ENCODE peak calls at places on chromosome 10, in nine cellular contexts. A is fibroblast of pulmonary artery; B is CD8-positive, alpha-beta memory T cell; E is BJ; Z is PC-3; M is OCI-LY7; F is CD4-positive, alpha-beta memory T cell; U is Jurkat, Clone E6-1; L is cardiac fibroblast. W is an unnamed sample.

GRCh38 chr10:35466661-35467060 is 130.4 kb downstream of the CCNY start:
- DNase-seq in A (no peak), L (no peak), M (no peak), U (no peak), B (no peak), Z (no peak), E (no peak), F (no peak), W (no peak)

GRCh38 chr10:1369197-1369596 is 313.0 kb downstream of the WDR37 start:
- DNase-seq in A (no peak), L (no peak), B (no peak), M (no peak), F (no peak), Z (no peak), U (no peak), E (no peak), W (no peak)

GRCh38 chr10:125711110-125711750 is 8.3 kb upstream of the EDRF1 start:
- DNase-seq in Z (no peak), B (no peak), U (no peak), M (no peak), E (no peak), A (no peak), L (no peak), F (no peak), W (no peak)

GRCh38 chr10:125479059-125479458 is 203.9 kb downstream of the TEX36 start:
- DNase-seq in A (no peak), U (no peak), B (no peak), Z (peak; percentile 83), E (no peak), L (no peak), M (no peak), F (no peak), W (no peak)

GRCh38 chr10:124686707-124687376 is 57.3 kb downstream of the FAM53B start:
- DNase-seq in B (no peak), Z (no peak), A (no peak), E (no peak), F (no peak), L (no peak), M (no peak), U (no peak), W (peak; percentile 59)

GRCh38 chr10:34343764-34344163 is 471.3 kb downstream of the PARD3 start:
- DNase-seq in M (no peak), F (no peak), B (no peak), A (peak; percentile 35), Z (peak; percentile 79), U (no peak), E (no peak), L (peak; percentile 26), W (no peak)

GRCh38 chr10:71837085-71837827 is 13.8 kb downstream of the PSAP start:
- DNase-seq in M (peak; percentile 77), L (peak; percentile 18), Z (no peak), B (no peak), F (no peak), E (no peak), A (peak; percentile 18), U (peak; percentile 82), W (no peak)

GRCh38 chr10:25334445-25334844 is 159.6 kb downstream of the GPR158 start:
- DNase-seq in U (no peak), F (no peak), B (no peak), E (no peak), A (no peak), L (no peak), Z (no peak), M (no peak), W (no peak)

GRCh38 chr10:93219347-93219746 is 145.7 kb downstream of the CYP26A1 start:
- DNase-seq in B (no peak), Z (no peak), L (no peak), A (no peak), M (no peak), E (no peak), U (no peak), F (no peak), W (no peak)

GRCh38 chr10:121281576-121281975 is 316.7 kb downstream of the FGFR2 start:
- DNase-seq in Z (no peak), A (no peak), B (no peak), M (no peak), L (no peak), E (no peak), F (no peak), U (no peak), W (no peak)

GRCh38 chr10:36801660-36802059 is 323.7 kb upstream of the ANKRD30A start:
- DNase-seq in E (no peak), F (no peak), U (no peak), M (no peak), Z (no peak), A (no peak), B (no peak), L (no peak), W (no peak)

GRCh38 chr10:112295853-112296830 is 12.9 kb downstream of the TECTB start:
- DNase-seq in F (no peak), Z (no peak), L (peak; percentile 7), U (no peak), E (peak; percentile 26), B (no peak), A (no peak), M (no peak), W (peak; percentile 58)

GRCh38 chr10:35497909-35498308 is 107.2 kb upstream of the GJD4 start:
- DNase-seq in L (no peak), B (no peak), F (no peak), M (no peak), A (no peak), U (no peak), E (no peak), Z (no peak), W (no peak)

GRCh38 chr10:3477683-3478082 is 305.1 kb upstream of the PITRM1 start:
- DNase-seq in Z (peak; percentile 55), A (peak; percentile 93), M (no peak), E (no peak), B (no peak), U (no peak), L (peak; percentile 90), F (no peak), W (no peak)

GRCh38 chr10:100780324-100780723 is 34.9 kb downstream of the PAX2 start:
- DNase-seq in L (no peak), E (no peak), U (no peak), Z (no peak), B (no peak), F (no peak), M (no peak), A (no peak), W (no peak)

DNA sequence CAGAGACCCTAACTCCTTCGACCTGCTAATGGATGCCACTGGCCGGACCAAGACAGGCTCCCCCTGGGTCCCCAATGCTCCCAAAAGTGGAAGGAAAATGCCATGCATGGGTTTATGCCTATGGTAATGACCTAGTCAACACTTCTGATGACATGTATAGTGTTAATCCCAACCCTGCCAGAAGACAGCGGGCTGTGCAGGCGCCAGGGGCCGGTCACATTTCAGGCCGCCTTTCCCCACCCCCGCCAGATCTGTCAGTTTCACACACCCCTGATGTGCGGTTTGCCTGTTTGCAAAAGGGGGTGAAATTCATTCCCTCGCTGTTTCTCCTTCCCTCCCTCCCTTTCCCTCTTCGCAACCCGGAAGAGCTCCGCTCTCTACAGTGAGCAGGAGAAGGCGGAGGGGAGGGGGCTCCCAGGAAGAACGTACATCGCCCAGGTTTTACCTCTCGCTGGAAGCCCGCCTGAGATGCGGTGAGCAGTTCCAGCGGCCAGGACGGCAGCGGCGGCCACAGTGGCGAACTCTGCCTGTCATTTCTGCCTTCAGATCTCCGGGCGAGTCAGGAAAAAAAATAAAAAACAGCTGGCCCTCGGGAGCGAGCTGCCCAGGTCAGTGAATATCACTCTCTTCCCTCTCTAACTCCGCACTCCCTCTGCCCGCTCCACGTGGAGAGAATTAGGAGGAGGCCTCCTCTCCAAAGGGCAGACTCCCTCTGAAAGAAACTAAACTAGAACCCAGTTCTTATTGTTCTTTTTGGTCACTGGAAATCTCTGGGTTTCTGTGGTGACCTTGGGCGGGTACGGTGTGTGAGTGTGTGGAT is 9.4 kb upstream of the GATA3 start:
- DNase-seq in L (no peak), M (no peak), A (no peak), F (peak; percentile 27), E (no peak), Z (no peak), U (no peak), B (no peak), W (no peak)
- H3K4me3 ChIP-seq in L (peak overlapping the region; percentile 35), M (no peak overlapping the region), A (peak overlapping the region; percentile 43), F (no peak overlapping the region), E (peak overlapping the region; percentile 7), Z (no peak overlapping the region), U (no peak overlapping the region), B (peak overlapping the region; percentile 11), W (peak overlapping the region; percentile 55)

GRCh38 chr10:95504187-95504800 is 56.9 kb downstream of the SORBS1 start:
- DNase-seq in B (no peak), L (no peak), E (no peak), Z (no peak), A (no peak), F (no peak), M (no peak), U (peak; percentile 2), W (no peak)
- H3K4me3 ChIP-seq in B (no peak overlapping the region), L (no peak overlapping the region), E (no peak overlapping the region), Z (no peak overlapping the region), A (no peak overlapping the region), F (no peak overlapping the region), M (no peak overlapping the region), U (no peak overlapping the region), W (no peak overlapping the region)

DNA sequence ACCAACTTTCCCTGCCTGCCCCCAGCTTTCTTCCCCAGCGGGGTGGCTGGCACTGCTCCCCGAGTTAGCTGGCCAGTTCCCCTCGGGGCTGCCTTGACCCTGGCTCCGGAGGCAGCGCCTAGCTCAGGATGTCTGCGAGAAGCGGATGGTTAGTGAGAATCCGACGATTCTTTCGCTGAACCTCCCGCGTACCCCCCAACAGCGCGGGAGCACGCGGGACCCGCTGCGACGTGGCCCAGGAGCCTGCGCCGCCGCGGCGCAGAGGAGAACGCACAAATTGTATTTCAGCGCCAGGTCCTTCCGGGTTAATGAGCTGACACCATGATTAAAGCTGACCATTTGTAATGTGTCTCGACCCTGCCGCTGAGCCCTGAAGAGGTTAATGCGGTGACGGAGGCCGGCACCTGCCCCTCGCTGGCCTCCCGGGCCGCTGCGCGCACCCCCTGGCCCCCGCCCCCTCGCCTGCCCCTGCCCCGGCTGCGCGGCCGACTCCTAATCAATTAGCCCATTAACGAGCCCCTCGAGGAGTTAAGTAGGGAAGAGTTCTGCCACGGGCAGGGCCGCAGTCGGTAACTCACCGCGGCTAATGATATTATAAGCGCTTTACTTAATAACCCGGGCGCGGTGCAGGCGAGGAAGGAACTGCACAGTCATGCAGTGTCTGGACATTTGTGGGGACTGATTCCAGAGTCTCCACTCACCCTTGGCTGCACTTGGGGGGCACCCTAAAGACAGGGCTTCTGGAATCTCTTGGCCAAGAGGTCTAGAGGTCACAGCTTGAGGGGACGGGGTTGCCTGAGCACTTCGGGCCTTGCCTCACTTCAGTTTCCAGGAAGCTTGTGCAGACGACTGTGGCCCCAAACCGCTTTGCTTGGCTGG is 1.7 kb upstream of the HMX2 start:
- DNase-seq in F (no peak), B (no peak), Z (no peak), U (no peak), M (no peak), A (no peak), L (no peak), E (no peak), W (no peak)
- H3K4me3 ChIP-seq in F (no peak overlapping the region), B (no peak overlapping the region), Z (no peak overlapping the region), U (no peak overlapping the region), M (no peak overlapping the region), A (no peak overlapping the region), L (no peak overlapping the region), E (no peak overlapping the region), W (peak overlapping the region; percentile 8)

DNA sequence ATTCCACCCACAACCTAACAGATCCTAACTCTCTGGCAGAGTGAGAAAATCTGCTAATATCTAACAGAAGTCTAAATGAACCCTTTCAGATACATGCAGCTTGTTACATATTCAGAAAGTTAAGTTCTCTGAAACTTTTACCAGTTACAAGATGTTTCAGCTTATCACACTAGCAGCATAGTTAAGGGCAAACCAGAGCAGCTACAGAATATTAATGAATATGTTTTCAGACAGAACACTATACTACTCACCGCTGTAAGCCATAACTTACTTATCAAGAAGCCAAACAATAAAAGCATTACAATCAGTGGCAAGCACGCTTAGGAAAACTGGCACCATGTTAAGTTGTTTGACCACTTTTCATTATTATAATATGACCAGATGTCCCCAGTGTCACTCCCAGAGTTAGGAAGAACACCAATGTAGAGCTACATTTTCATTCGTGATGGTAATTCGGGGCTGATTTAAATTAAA is 2.7 kb downstream of the ITGB1 start:
- DNase-seq in E (no peak), F (no peak), M (no peak), U (no peak), A (no peak), L (no peak), B (no peak), Z (peak; percentile 57), W (no peak)
- H3K4me3 ChIP-seq in E (peak overlapping the region; percentile 92), F (peak overlapping the region; percentile 37), M (peak overlapping the region; percentile 94), U (no peak overlapping the region), A (peak overlapping the region; percentile 85), L (peak overlapping the region; percentile 69), B (peak overlapping the region; percentile 37), Z (peak overlapping the region; percentile 75), W (peak overlapping the region; percentile 97)